ENCODE peak calls at places on chromosomes 7 and 10, in six cellular contexts. One of them, this sample, is unnamed. For H3K27me3, the result is how much of the 10 kb centered on the place peaks cover.

GRCh38 chr10:103759100-103759781 is 96.1 kb downstream of the SH3PXD2A start:
- DNase-seq in HL-60: peak
- DNase-seq in stomach: no peak
- DNase-seq in Panc1: peak
- DNase-seq in GM12878: no peak
- DNase-seq in hepatocyte: peak
- DNase-seq in this sample: peak

GRCh38 chr10:48456361-48456804 is 148.5 kb downstream of the ARHGAP22 start:
- DNase-seq in HL-60: peak
- DNase-seq in Panc1: no peak
- DNase-seq in GM12878: no peak
- DNase-seq in stomach: peak
- DNase-seq in hepatocyte: peak
- DNase-seq in this sample: no peak

GRCh38 chr10:70910486-70911350 is 22.4 kb upstream of the PCBD1 start:
- DNase-seq in hepatocyte: no peak
- DNase-seq in Panc1: no peak
- DNase-seq in GM12878: no peak
- DNase-seq in HL-60: no peak
- DNase-seq in stomach: no peak
- DNase-seq in this sample: no peak

GRCh38 chr7:1059200-1060091 is 15.1 kb downstream of the GPR146 start:
- DNase-seq in GM12878: peak
- DNase-seq in hepatocyte: peak
- DNase-seq in HL-60: no peak
- DNase-seq in Panc1: no peak
- DNase-seq in stomach: peak
- DNase-seq in this sample: no peak

GRCh38 chr7:51256244-51256781 is 60.3 kb downstream of the COBL start:
- DNase-seq in Panc1: no peak
- DNase-seq in HL-60: no peak
- DNase-seq in stomach: no peak
- DNase-seq in hepatocyte: no peak
- DNase-seq in GM12878: no peak
- DNase-seq in this sample: no peak

GRCh38 chr7:17444673-17445072 is 146.2 kb downstream of the AHR start:
- DNase-seq in stomach: no peak
- DNase-seq in hepatocyte: peak
- DNase-seq in HL-60: no peak
- DNase-seq in Panc1: no peak
- DNase-seq in GM12878: no peak
- DNase-seq in this sample: no peak

GRCh38 chr10:129580010-129580409 is 113.0 kb downstream of the MGMT start:
- DNase-seq in hepatocyte: no peak
- DNase-seq in HL-60: no peak
- DNase-seq in Panc1: no peak
- DNase-seq in GM12878: no peak
- DNase-seq in stomach: no peak
- DNase-seq in this sample: no peak

GRCh38 chr10:71079761-71080380 is 132.5 kb upstream of the UNC5B start:
- DNase-seq in GM12878: no peak
- DNase-seq in hepatocyte: no peak
- DNase-seq in stomach: peak
- DNase-seq in Panc1: no peak
- DNase-seq in HL-60: no peak
- DNase-seq in this sample: no peak

GRCh38 chr10:59079386-59080226 is 96.8 kb upstream of the PHYHIPL start:
- DNase-seq in stomach: no peak
- DNase-seq in HL-60: no peak
- DNase-seq in GM12878: no peak
- DNase-seq in Panc1: no peak
- DNase-seq in hepatocyte: no peak
- DNase-seq in this sample: peak

GRCh38 chr7:29289156-29290021 is 94.8 kb downstream of the CHN2 start:
- DNase-seq in HL-60: peak
- DNase-seq in stomach: no peak
- DNase-seq in hepatocyte: no peak
- DNase-seq in GM12878: peak
- DNase-seq in Panc1: no peak
- DNase-seq in this sample: no peak

GRCh38 chr10:76553700-76554470 is 1083.7 kb downstream of the KCNMA1 start:
- DNase-seq in HL-60: no peak
- DNase-seq in hepatocyte: no peak
- DNase-seq in stomach: no peak
- DNase-seq in GM12878: no peak
- DNase-seq in Panc1: no peak
- DNase-seq in this sample: no peak

GRCh38 chr7:4178416-4178815 is 503.7 kb upstream of the FOXK1 start:
- DNase-seq in hepatocyte: no peak
- DNase-seq in Panc1: no peak
- DNase-seq in GM12878: no peak
- DNase-seq in HL-60: no peak
- DNase-seq in stomach: no peak
- DNase-seq in this sample: no peak

GRCh38 chr7:24896031-24896433 is 83.9 kb downstream of the OSBPL3 start:
- DNase-seq in hepatocyte: no peak
- DNase-seq in stomach: no peak
- DNase-seq in Panc1: no peak
- DNase-seq in GM12878: peak
- DNase-seq in HL-60: no peak
- DNase-seq in this sample: no peak

GRCh38 chr7:142863891-142864685 is 9.2 kb downstream of the EPHB6 start:
- DNase-seq in GM12878: no peak
- DNase-seq in stomach: no peak
- DNase-seq in HL-60: no peak
- DNase-seq in hepatocyte: no peak
- DNase-seq in Panc1: no peak
- DNase-seq in this sample: no peak

GRCh38 chr7:142866361-142867096 is 11.7 kb downstream of the EPHB6 start:
- DNase-seq in hepatocyte: peak
- DNase-seq in GM12878: no peak
- DNase-seq in Panc1: no peak
- DNase-seq in HL-60: no peak
- DNase-seq in stomach: peak
- DNase-seq in this sample: no peak

GRCh38 chr7:142864980-142865747 is 10.3 kb downstream of the EPHB6 start:
- DNase-seq in Panc1: no peak
- DNase-seq in HL-60: no peak
- DNase-seq in hepatocyte: no peak
- DNase-seq in stomach: no peak
- DNase-seq in GM12878: no peak
- DNase-seq in this sample: no peak

GRCh38 chr7:142867097-142867378 is 12.2 kb downstream of the EPHB6 start:
- DNase-seq in HL-60: no peak
- DNase-seq in Panc1: no peak
- DNase-seq in hepatocyte: no peak
- DNase-seq in GM12878: no peak
- DNase-seq in stomach: no peak
- DNase-seq in this sample: no peak

GRCh38 chr7:142865766-142866165 is 10.9 kb downstream of the EPHB6 start:
- DNase-seq in Panc1: no peak
- DNase-seq in stomach: no peak
- DNase-seq in hepatocyte: no peak
- DNase-seq in HL-60: no peak
- DNase-seq in GM12878: no peak
- DNase-seq in this sample: no peak
- H3K4me3 ChIP-seq in Panc1: no peak
- H3K4me3 ChIP-seq in stomach: no peak
- H3K4me3 ChIP-seq in hepatocyte: no peak
- H3K4me3 ChIP-seq in HL-60: no peak
- H3K4me3 ChIP-seq in GM12878: no peak
- H3K4me3 ChIP-seq in this sample: no peak

GRCh38 chr10:81040031-81040430 is 502.3 kb downstream of the SH2D4B start:
- DNase-seq in stomach: no peak
- DNase-seq in Panc1: no peak
- DNase-seq in GM12878: no peak
- DNase-seq in HL-60: no peak
- DNase-seq in hepatocyte: no peak
- DNase-seq in this sample: no peak

GRCh38 chr10:81036257-81036656 is 498.6 kb downstream of the SH2D4B start:
- DNase-seq in hepatocyte: no peak
- DNase-seq in Panc1: no peak
- DNase-seq in GM12878: peak
- DNase-seq in HL-60: no peak
- DNase-seq in stomach: no peak
- DNase-seq in this sample: no peak

GRCh38 chr10:81042647-81043046 is 504.9 kb downstream of the SH2D4B start:
- DNase-seq in HL-60: no peak
- DNase-seq in GM12878: no peak
- DNase-seq in stomach: no peak
- DNase-seq in hepatocyte: no peak
- DNase-seq in Panc1: no peak
- DNase-seq in this sample: no peak

DNA sequence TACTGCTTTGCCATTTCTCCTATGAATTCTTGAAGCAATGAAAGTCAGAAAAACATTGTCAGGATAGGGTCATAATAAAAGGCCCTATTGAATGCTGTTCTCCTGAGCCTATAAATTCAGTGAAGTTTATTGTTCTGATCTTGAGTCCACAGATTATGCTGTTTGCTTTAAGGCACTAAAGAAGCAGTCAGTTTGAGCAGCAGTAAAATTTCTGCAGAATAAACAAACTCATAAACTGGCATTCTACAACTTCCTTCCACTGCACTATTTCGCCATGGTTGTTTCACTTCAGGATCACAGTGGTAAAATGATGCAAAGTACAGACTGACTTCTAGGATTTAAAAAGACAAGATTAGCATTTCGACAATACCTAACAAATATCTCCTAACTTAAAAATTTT is 503.2 kb downstream of the SH2D4B start:
- DNase-seq in stomach: no peak
- DNase-seq in Panc1: no peak
- DNase-seq in GM12878: no peak
- DNase-seq in HL-60: no peak
- DNase-seq in hepatocyte: peak
- DNase-seq in this sample: no peak
- TF ChIP-seq CTCF in stomach: no peak
- TF ChIP-seq CTCF in Panc1: no peak
- TF ChIP-seq CTCF in GM12878: no peak
- TF ChIP-seq CTCF in HL-60: no peak
- TF ChIP-seq CTCF in hepatocyte: no peak
- TF ChIP-seq CTCF in this sample: no peak

GRCh38 chr10:80275756-80276155 is 13.7 kb downstream of the MAT1A start:
- DNase-seq in hepatocyte: no peak
- DNase-seq in HL-60: no peak
- DNase-seq in GM12878: no peak
- DNase-seq in Panc1: no peak
- DNase-seq in stomach: peak
- DNase-seq in this sample: no peak

GRCh38 chr10:80273523-80274170 is 15.8 kb downstream of the MAT1A start:
- DNase-seq in stomach: peak
- DNase-seq in HL-60: no peak
- DNase-seq in GM12878: no peak
- DNase-seq in hepatocyte: peak
- DNase-seq in Panc1: no peak
- DNase-seq in this sample: no peak

GRCh38 chr10:80272793-80273522 is 16.5 kb downstream of the MAT1A start:
- DNase-seq in stomach: peak
- DNase-seq in GM12878: no peak
- DNase-seq in hepatocyte: peak
- DNase-seq in Panc1: no peak
- DNase-seq in HL-60: no peak
- DNase-seq in this sample: no peak

GRCh38 chr10:80275135-80275498 is 14.3 kb downstream of the MAT1A start:
- DNase-seq in stomach: peak
- DNase-seq in HL-60: no peak
- DNase-seq in Panc1: no peak
- DNase-seq in hepatocyte: no peak
- DNase-seq in GM12878: no peak
- DNase-seq in this sample: no peak

GRCh38 chr10:80274396-80275134 is 14.9 kb downstream of the MAT1A start:
- DNase-seq in Panc1: no peak
- DNase-seq in GM12878: no peak
- DNase-seq in stomach: peak
- DNase-seq in hepatocyte: peak
- DNase-seq in HL-60: no peak
- DNase-seq in this sample: no peak
- H3K27me3 ChIP-seq in Panc1: under half
- H3K27me3 ChIP-seq in GM12878: under half
- H3K27me3 ChIP-seq in stomach: under half
- H3K27me3 ChIP-seq in hepatocyte: under half
- H3K27me3 ChIP-seq in HL-60: under half
- H3K27me3 ChIP-seq in this sample: under half

DNA sequence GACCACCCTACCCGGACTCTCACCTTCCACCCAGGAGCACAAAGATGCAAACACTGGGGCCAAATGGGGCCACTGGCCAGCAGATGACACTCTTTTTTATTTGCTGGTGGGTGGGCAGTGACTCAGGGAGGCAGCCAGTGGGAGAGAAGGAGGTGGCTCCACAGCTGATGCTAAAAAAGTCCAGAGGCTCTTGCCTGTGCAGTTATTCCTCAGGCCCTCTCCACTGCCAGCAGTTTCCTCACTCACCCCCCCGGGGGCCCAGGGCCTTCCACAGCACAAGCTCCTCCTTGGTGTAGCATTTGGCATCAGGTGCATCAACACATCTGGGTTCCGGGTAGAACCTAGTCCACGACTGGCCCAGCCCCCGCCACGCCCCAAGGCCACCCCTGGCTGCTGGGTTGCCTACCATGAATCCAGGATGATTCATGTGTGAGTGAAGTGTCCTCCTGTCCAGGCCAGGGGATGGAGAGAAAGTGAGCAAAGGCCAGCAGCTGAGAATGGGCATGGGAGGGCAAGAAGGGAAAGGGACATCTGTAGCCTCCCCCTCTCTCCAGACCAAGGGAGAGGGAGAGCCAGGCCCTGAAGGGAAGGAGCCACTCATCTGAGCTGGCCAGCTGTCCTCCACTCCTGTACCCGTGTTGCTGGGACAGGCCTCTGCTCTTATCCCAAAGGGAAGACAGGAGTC is 1.7 kb upstream of the KCNH2 start:
- DNase-seq in Panc1: no peak
- DNase-seq in hepatocyte: no peak
- DNase-seq in HL-60: no peak
- DNase-seq in stomach: no peak
- DNase-seq in GM12878: no peak
- DNase-seq in this sample: no peak
- H3K4me3 ChIP-seq in Panc1: no peak
- H3K4me3 ChIP-seq in hepatocyte: no peak
- H3K4me3 ChIP-seq in HL-60: no peak
- H3K4me3 ChIP-seq in stomach: no peak
- H3K4me3 ChIP-seq in GM12878: no peak
- H3K4me3 ChIP-seq in this sample: no peak

This sample was measured in AG04450.